ENCODE peak calls at places on chromosomes 1 and 21, in eight cellular contexts. U is ovary, P is testis, I is thyroid gland, X is adrenal gland, N is H1, O is suprapubic skin, V is body of pancreas. G is an unnamed sample.

GRCh38 chr1:227372662-227373061 is 54.4 kb upstream of the CDC42BPA start:
- DNase-seq in U (no peak), P (peak; percentile 25), I (no peak), X (no peak), N (no peak), O (no peak), V (peak; percentile 23), G (no peak)

GRCh38 chr1:55062801-55063561 is 23.6 kb downstream of the PCSK9 start:
- DNase-seq in U (no peak), P (no peak), I (no peak), X (no peak), N (no peak), O (no peak), V (no peak), G (no peak)

GRCh38 chr1:222787746-222788145 is 27.1 kb upstream of the DISP1 start:
- DNase-seq in U (no peak), P (no peak), I (no peak), X (no peak), N (no peak), O (no peak), V (no peak), G (no peak)

GRCh38 chr1:32859915-32860314 is 10.8 kb downstream of the FNDC5 start:
- DNase-seq in U (no peak), P (no peak), I (no peak), X (no peak), N (no peak), O (no peak), V (no peak), G (no peak)

GRCh38 chr1:208950206-208950605 is 633.3 kb upstream of the CAMK1G start:
- DNase-seq in U (no peak), P (no peak), I (no peak), X (no peak), N (no peak), O (no peak), V (no peak), G (no peak)

GRCh38 chr21:38989745-38990423 is 184.2 kb downstream of the ETS2 start:
- DNase-seq in U (peak; percentile 70), P (no peak), I (peak; percentile 54), X (no peak), N (no peak), O (no peak), V (peak; percentile 43), G (no peak)

GRCh38 chr1:82646336-82646735 is 845.6 kb downstream of the ADGRL2 start:
- DNase-seq in U (no peak), P (no peak), I (no peak), X (no peak), N (no peak), O (no peak), V (no peak), G (no peak)

GRCh38 chr21:27130152-27130551 is 163.3 kb upstream of the ADAMTS5 start:
- DNase-seq in U (no peak), P (no peak), I (no peak), X (no peak), N (no peak), O (no peak), V (no peak), G (no peak)

GRCh38 chr1:154493276-154493675 is 8.7 kb upstream of the TDRD10 start:
- DNase-seq in U (no peak), P (peak; percentile 39), I (peak; percentile 18), X (peak; percentile 37), N (no peak), O (no peak), V (no peak), G (no peak)

GRCh38 chr1:58815680-58816071 is 31.8 kb upstream of the JUN start:
- DNase-seq in U (no peak), P (peak; percentile 36), I (peak; percentile 53), X (peak; percentile 48), N (no peak), O (no peak), V (peak; percentile 46), G (no peak)

GRCh38 chr1:246156847-246157246 is 350.2 kb downstream of the SMYD3 start:
- DNase-seq in U (no peak), P (no peak), I (no peak), X (no peak), N (no peak), O (no peak), V (no peak), G (no peak)

GRCh38 chr1:174815036-174815435 is 184.7 kb upstream of the CACYBP start:
- DNase-seq in U (no peak), P (no peak), I (no peak), X (no peak), N (no peak), O (no peak), V (no peak), G (no peak)

GRCh38 chr1:181493885-181494284 is 10.6 kb downstream of the CACNA1E start:
- DNase-seq in U (no peak), P (no peak), I (no peak), X (no peak), N (no peak), O (no peak), V (no peak), G (no peak)

GRCh38 chr1:24318238-24318987 is 744 bp upstream of the GRHL3 start:
- DNase-seq in U (no peak), P (no peak), I (no peak), X (no peak), N (no peak), O (no peak), V (peak; percentile 23), G (no peak)

GRCh38 chr1:200231787-200232222 is 178.0 kb downstream of the ZNF281 start:
- DNase-seq in U (no peak), P (no peak), I (no peak), X (no peak), N (no peak), O (no peak), V (no peak), G (no peak)

GRCh38 chr1:85611856-85612255 is 31.3 kb downstream of the CCN1 start:
- DNase-seq in U (no peak), P (no peak), I (peak; percentile 84), X (peak; percentile 33), N (no peak), O (peak; percentile 85), V (peak; percentile 63), G (peak; percentile 42)

GRCh38 chr21:45599146-45599581 is 44.4 kb upstream of the PCBP3 start:
- DNase-seq in U (no peak), P (no peak), I (no peak), X (no peak), N (no peak), O (peak; percentile 55), V (no peak), G (no peak)

GRCh38 chr1:11062965-11063401 is 3.2 kb upstream of the SRM start:
- DNase-seq in U (no peak), P (no peak), I (no peak), X (no peak), N (no peak), O (peak; percentile 43), V (no peak), G (no peak)

GRCh38 chr21:44375686-44376320 is 22.4 kb downstream of the TRPM2 start:
- DNase-seq in U (no peak), P (peak; percentile 7), I (no peak), X (peak; percentile 5), N (no peak), O (no peak), V (no peak), G (no peak)

GRCh38 chr1:170067253-170067819 is 7.2 kb downstream of the KIFAP3 start:
- DNase-seq in U (no peak), P (no peak), I (no peak), X (no peak), N (no peak), O (no peak), V (no peak), G (no peak)

GRCh38 chr1:30744060-30744756 is 13.4 kb downstream of the LAPTM5 start:
- DNase-seq in U (no peak), P (no peak), I (no peak), X (no peak), N (no peak), O (no peak), V (no peak), G (no peak)

GRCh38 chr21:34065015-34065414 is 8.4 kb upstream of the MRPS6 start:
- DNase-seq in U (no peak), P (no peak), I (no peak), X (no peak), N (no peak), O (no peak), V (no peak), G (no peak)

GRCh38 chr1:222168621-222169020 is 379.3 kb downstream of the HHIPL2 start:
- DNase-seq in U (no peak), P (no peak), I (no peak), X (no peak), N (no peak), O (no peak), V (no peak), G (no peak)

GRCh38 chr21:36207577-36208320 is 51.1 kb downstream of the DOP1B start:
- DNase-seq in U (no peak), P (no peak), I (no peak), X (no peak), N (no peak), O (no peak), V (no peak), G (no peak)
- H3K4me1 ChIP-seq in U (no peaks in the 10 kb centered on the region), P (no peaks in the 10 kb centered on the region), I (peaks cover 22% of the 10 kb centered on the region), X (peaks cover 3% of the 10 kb centered on the region), N (no peaks in the 10 kb centered on the region), O (peaks cover 17% of the 10 kb centered on the region), V (peaks cover 23% of the 10 kb centered on the region), G (peaks cover 16% of the 10 kb centered on the region)

GRCh38 chr1:18901952-18902522 is 318 bp downstream of the ALDH4A1 start:
- DNase-seq in U (no peak), P (peak; percentile 33), I (no peak), X (no peak), N (no peak), O (no peak), V (no peak), G (peak; percentile 58)
- TF ChIP-seq POLR2A in U (peak; percentile 27), P (no peak), I (no peak), X (no peak), N (no peak), O (peak; percentile 61), V (no peak), G (peak; percentile 88)

DNA sequence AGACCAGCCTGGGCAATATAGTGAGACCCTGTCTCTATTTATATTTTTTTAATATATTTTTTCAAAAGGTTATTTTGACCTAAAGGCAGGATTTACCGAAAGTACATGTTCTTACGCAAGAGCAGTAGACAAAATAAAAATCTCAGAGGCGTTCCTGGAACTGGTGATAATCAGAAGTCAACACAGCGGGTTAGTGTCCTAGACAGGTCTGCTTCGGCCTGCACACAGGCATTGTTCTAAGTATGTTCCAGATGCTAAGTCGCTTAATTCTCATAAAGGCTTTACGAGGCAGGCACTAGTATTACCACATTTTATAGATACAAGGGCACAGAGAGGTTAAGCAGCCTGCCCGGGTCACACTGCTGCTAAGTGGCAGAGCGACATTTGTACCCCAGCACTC is 56.9 kb upstream of the SLC25A33 start:
- DNase-seq in U (no peak), P (no peak), I (no peak), X (no peak), N (no peak), O (no peak), V (no peak), G (no peak)
- H3K27ac ChIP-seq in U (peak overlapping the region; percentile 49), P (no peak overlapping the region), I (peak overlapping the region; percentile 63), X (no peak overlapping the region), N (no peak overlapping the region), O (no peak overlapping the region), V (no peak overlapping the region), G (no peak overlapping the region)

DNA sequence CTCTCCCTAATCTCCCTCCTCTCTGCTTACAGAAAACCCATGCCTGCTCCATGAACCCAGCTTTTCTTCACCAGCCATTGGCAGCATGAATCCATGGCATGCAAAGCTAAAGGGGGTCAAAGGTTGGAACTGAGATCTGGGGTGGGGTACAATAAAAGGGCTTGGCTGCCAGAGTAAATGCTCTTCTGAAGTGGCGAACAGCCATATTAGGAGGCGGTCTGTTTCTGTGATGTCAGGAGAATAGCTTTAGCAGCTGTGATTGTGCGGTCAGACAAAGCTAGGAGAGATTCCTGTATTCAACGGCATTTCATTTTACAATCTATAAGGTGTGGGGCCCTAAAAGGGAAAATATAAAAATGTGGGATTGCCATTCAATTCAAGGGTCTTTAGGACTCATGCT is 71.7 kb upstream of the TMPRSS2 start:
- DNase-seq in U (no peak), P (no peak), I (no peak), X (no peak), N (no peak), O (no peak), V (no peak), G (no peak)
- H3K4me1 ChIP-seq in U (peaks cover 1% of the 10 kb centered on the region), P (no peaks in the 10 kb centered on the region), I (peaks cover 13% of the 10 kb centered on the region), X (no peaks in the 10 kb centered on the region), N (peaks cover 10% of the 10 kb centered on the region), O (no peaks in the 10 kb centered on the region), V (peaks cover 34% of the 10 kb centered on the region), G (no peaks in the 10 kb centered on the region)

G was measured in gastrocnemius medialis.